ENCODE peak calls at places on chromosomes 11 and 22, in four cellular contexts. C is hepatocyte, I is HepG2, A is IMR-90. Q is an unnamed sample.
A peak's percentile ranks its signal among the peaks of the same experiment; 100 is the strongest.

GRCh38 chr22:38776086-38776485 is 17.9 kb downstream of the DNAL4 start:
- DNase-seq in C (no peak), I (no peak), A (no peak), Q (no peak)

GRCh38 chr22:17921871-17922821 is 102.2 kb downstream of the MICAL3 start:
- DNase-seq in C (peak; percentile 79), I (peak; percentile 45), A (no peak), Q (no peak)

GRCh38 chr11:126452256-126452655 is 96.8 kb downstream of the ST3GAL4 start:
- DNase-seq in C (no peak), I (no peak), A (no peak), Q (no peak)

GRCh38 chr11:44938066-44938691 is 12.5 kb downstream of the TP53I11 start:
- DNase-seq in C (no peak), I (no peak), A (no peak), Q (no peak)

GRCh38 chr11:31248768-31249167 is 120.8 kb downstream of the DCDC1 start:
- DNase-seq in C (no peak), I (no peak), A (no peak), Q (no peak)

GRCh38 chr11:1983601-1983961 is 14.1 kb downstream of the H19 start:
- DNase-seq in C (no peak), I (no peak), A (no peak), Q (no peak)

GRCh38 chr11:31676280-31676982 is 134.7 kb downstream of the PAX6 start:
- DNase-seq in C (no peak), I (no peak), A (no peak), Q (no peak)

GRCh38 chr11:123543796-123544195 is 110.6 kb downstream of the SCN3B start:
- DNase-seq in C (peak; percentile 52), I (no peak), A (peak; percentile 70), Q (peak; percentile 25)

GRCh38 chr11:3225159-3225758 is 6.6 kb upstream of the MRGPRG start:
- DNase-seq in C (no peak), I (no peak), A (no peak), Q (no peak)

GRCh38 chr11:67522844-67523555 is at the start of gene CABP2:
- DNase-seq in C (no peak), I (no peak), A (no peak), Q (no peak)

GRCh38 chr22:29030618-29031235 is 30.9 kb downstream of the C22orf31 start:
- DNase-seq in C (peak; percentile 90), I (peak; percentile 93), A (peak; percentile 77), Q (peak; percentile 79)

GRCh38 chr11:1116104-1116503 is 41.4 kb downstream of the MUC2 start:
- DNase-seq in C (no peak), I (no peak), A (no peak), Q (no peak)

GRCh38 chr11:88266919-88267318 is 70.6 kb downstream of the CTSC start:
- DNase-seq in C (no peak), I (no peak), A (no peak), Q (no peak)

GRCh38 chr11:114293201-114293711 is 2.9 kb upstream of the NNMT start:
- DNase-seq in C (no peak), I (no peak), A (no peak), Q (no peak)

GRCh38 chr11:36492724-36493304 is 17.3 kb downstream of the TRAF6 start:
- DNase-seq in C (peak; percentile 59), I (peak; percentile 35), A (peak; percentile 63), Q (no peak)

GRCh38 chr11:129992161-129992944 is 10.3 kb downstream of the PRDM10 start:
- DNase-seq in C (peak; percentile 78), I (peak; percentile 82), A (peak; percentile 22), Q (peak; percentile 5)

GRCh38 chr11:120304526-120304925 is 20.6 kb upstream of the TLCD5 start:
- DNase-seq in C (peak; percentile 47), I (no peak), A (peak; percentile 21), Q (no peak)

GRCh38 chr11:65439331-65440181 is 17.0 kb downstream of the NEAT1 start:
- DNase-seq in C (no peak), I (no peak), A (peak; percentile 48), Q (peak; percentile 13)

GRCh38 chr11:82927264-82927880 is 25.8 kb downstream of the DDIAS start:
- DNase-seq in C (peak; percentile 78), I (peak; percentile 43), A (peak; percentile 64), Q (peak; percentile 60)

GRCh38 chr11:86559311-86559945 is 113.0 kb downstream of the ME3 start:
- DNase-seq in C (peak; percentile 67), I (no peak), A (peak; percentile 78), Q (no peak)

GRCh38 chr11:23540101-23540561 is 679.9 kb upstream of the CCDC179 start:
- DNase-seq in C (peak; percentile 55), I (peak; percentile 44), A (peak; percentile 53), Q (peak; percentile 41)

GRCh38 chr11:69599502-69599901 is 41.5 kb upstream of the CCND1 start:
- DNase-seq in C (no peak), I (no peak), A (no peak), Q (peak; percentile 91)

GRCh38 chr11:37450613-37451012 is 852.6 kb upstream of the RAG2 start:
- DNase-seq in C (no peak), I (no peak), A (peak; percentile 8), Q (no peak)

GRCh38 chr11:6619021-6619745 is at the start of gene TPP1:
- DNase-seq in C (peak; percentile 96), I (peak; percentile 91), A (peak; percentile 94), Q (peak; percentile 71)

GRCh38 chr11:108666373-108666772 is 1.5 kb downstream of the DDX10 start:
- DNase-seq in C (no peak), I (peak; percentile 30), A (no peak), Q (no peak)

GRCh38 chr11:44269369-44270351 is 40.3 kb downstream of the ALX4 start:
- DNase-seq in C (no peak), I (no peak), A (peak; percentile 60), Q (no peak)

GRCh38 chr22:10778296-10778814 is 4749.6 kb upstream of the OR11H1 start:
- DNase-seq in C (no peak), I (no peak), A (no peak), Q (no peak)
- H3K9me3 ChIP-seq in C (peaks cover 9% of the 10 kb centered on the region), I (peaks cover 96% of the 10 kb centered on the region), A (peaks cover 38% of the 10 kb centered on the region), Q (no peaks in the 10 kb centered on the region)

GRCh38 chr22:42847110-42847509 is 10.0 kb downstream of the ARFGAP3 start:
- DNase-seq in C (no peak), I (no peak), A (no peak), Q (no peak)

GRCh38 chr22:42848941-42849340 is 8.1 kb downstream of the ARFGAP3 start:
- DNase-seq in C (no peak), I (no peak), A (no peak), Q (no peak)

GRCh38 chr22:42842658-42843370 is 14.3 kb downstream of the ARFGAP3 start:
- DNase-seq in C (no peak), I (no peak), A (peak; percentile 24), Q (no peak)

GRCh38 chr22:42841444-42841843 is 15.6 kb downstream of the ARFGAP3 start:
- DNase-seq in C (no peak), I (no peak), A (peak; percentile 74), Q (no peak)

DNA sequence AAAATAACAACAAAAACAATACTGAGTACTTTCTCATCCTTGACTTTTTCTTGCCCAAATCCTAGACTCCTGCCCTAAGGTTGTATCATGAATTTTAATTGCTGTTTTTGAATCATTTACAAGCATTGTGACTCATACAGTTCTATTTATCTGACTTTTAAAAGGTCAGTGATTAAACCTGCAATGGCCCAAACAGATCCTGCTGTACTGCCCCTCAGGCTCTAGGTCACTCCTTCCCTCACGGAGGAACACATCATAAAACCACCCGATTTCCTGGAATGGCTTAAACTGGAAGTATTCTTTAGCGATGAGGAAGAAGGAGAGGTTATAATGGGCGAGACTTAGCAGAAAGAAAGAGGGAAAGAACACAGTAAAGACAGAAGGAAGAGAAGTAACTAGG is 12.3 kb downstream of the ARFGAP3 start:
- DNase-seq in C (no peak), I (no peak), A (peak; percentile 39), Q (no peak)
- H4K20me1 ChIP-seq in C (peaks cover 36% of the 10 kb centered on the region), I (peaks cover 4% of the 10 kb centered on the region), A (peaks cover 53% of the 10 kb centered on the region), Q (no peaks in the 10 kb centered on the region)

GRCh38 chr22:32804036-32804435 is 2.5 kb downstream of the TIMP3 start:
- DNase-seq in C (no peak), I (no peak), A (peak; percentile 71), Q (no peak)

GRCh38 chr22:32801436-32802290 is at the start of gene TIMP3:
- DNase-seq in C (peak; percentile 89), I (no peak), A (peak; percentile 82), Q (peak; percentile 87)

GRCh38 chr22:32803020-32803758 is 1.7 kb downstream of the TIMP3 start:
- DNase-seq in C (no peak), I (no peak), A (peak; percentile 70), Q (peak; percentile 69)

GRCh38 chr22:32801001-32801435 is 487 bp upstream of the TIMP3 start:
- DNase-seq in C (no peak), I (no peak), A (no peak), Q (no peak)

GRCh38 chr22:32802291-32802826 is 854 bp downstream of the TIMP3 start:
- DNase-seq in C (no peak), I (no peak), A (no peak), Q (no peak)
- H3K4me2 ChIP-seq in C (peak overlapping the region; percentile 87), I (peak overlapping the region; percentile 78), A (peak overlapping the region; percentile 93), Q (peak overlapping the region; percentile 97)

DNA sequence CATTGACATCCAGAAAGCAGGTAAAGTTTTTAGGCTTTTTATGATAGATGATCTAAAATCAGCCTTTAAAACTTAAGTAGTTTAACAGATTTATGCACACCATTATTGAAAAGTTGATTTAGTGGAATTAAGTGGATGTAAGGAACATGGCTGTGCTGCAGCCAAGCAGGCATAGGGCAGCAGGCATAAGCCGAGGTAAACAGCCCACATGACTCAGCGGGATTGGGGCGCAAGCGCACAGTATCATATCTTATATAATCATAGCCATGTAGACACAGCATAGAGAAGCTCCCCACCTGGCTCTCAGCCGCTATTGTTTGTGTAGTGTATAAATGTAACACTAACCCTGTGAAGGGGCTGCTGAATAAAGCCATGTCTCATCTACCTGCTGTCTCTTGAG is 157.5 kb downstream of the WNT11 start:
- DNase-seq in C (peak; percentile 47), I (no peak), A (no peak), Q (no peak)
- H3K9me3 ChIP-seq in C (no peaks in the 10 kb centered on the region), I (peaks cover 6% of the 10 kb centered on the region), A (peaks cover 3% of the 10 kb centered on the region), Q (peaks cover 8% of the 10 kb centered on the region)

GRCh38 chr22:49797706-49798105 is 30.0 kb downstream of the BRD1 start:
- DNase-seq in C (no peak), I (no peak), A (no peak), Q (no peak)

GRCh38 chr22:49801391-49802060 is 26.1 kb downstream of the BRD1 start:
- DNase-seq in C (no peak), I (no peak), A (no peak), Q (no peak)

GRCh38 chr22:49800408-49801238 is 27.1 kb downstream of the BRD1 start:
- DNase-seq in C (no peak), I (no peak), A (no peak), Q (no peak)

GRCh38 chr22:49798486-49799151 is 29.1 kb downstream of the BRD1 start:
- DNase-seq in C (no peak), I (no peak), A (no peak), Q (no peak)

DNA sequence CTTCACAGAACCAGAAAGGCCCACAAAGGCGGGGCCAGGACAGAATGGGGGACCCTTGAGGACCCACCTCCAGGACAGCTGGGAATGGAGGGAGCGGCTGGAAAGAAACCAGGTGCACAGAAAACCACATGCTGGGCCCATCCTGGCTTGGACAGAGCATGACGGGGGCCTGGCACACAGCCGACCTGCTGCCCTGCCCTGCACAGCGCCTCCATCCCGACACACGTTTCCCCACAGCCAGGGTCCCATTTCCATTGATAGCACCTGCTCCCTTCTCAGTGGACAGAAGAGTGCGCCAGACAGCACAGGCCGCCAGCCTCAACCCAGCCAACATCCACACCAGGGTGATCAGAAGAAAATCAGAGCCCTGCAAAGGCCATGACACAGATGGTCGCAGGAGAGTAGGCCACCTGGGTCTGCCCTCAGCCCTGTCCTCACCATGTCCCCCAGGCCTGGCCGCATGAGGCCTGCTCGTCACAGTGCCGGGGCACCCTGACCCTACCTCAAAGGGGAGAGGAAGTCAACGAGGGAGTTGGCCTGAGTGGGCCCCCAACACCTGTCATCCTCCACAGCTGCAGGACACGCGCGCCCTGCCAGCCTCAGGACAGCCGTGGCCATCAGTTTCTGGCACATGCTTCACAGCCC is 28.1 kb downstream of the BRD1 start:
- DNase-seq in C (no peak), I (no peak), A (no peak), Q (no peak)
- H4K20me1 ChIP-seq in C (peaks cover 92% of the 10 kb centered on the region), I (peaks cover 24% of the 10 kb centered on the region), A (peaks cover 84% of the 10 kb centered on the region), Q (peaks cover 81% of the 10 kb centered on the region)

Q was measured in PC-9.